ENCODE peak calls at places on chromosomes 16 and 17, in seven cellular contexts. One of them, this sample, is unnamed. For H3K4me1, the result is how much of the 10 kb centered on the place peaks cover.

GRCh38 chr16:86836503-86837125 is 258.3 kb downstream of the FOXL1 start:
- DNase-seq in mesenchymal stem cell: peak
- DNase-seq in mesendoderm: no peak
- DNase-seq in H1: no peak
- DNase-seq in neuronal stem cell: no peak
- DNase-seq in IMR-90: peak
- DNase-seq in H9: no peak
- DNase-seq in this sample: peak

GRCh38 chr17:48663134-48663924 is 37.2 kb upstream of the HOXB9 start:
- DNase-seq in mesenchymal stem cell: no peak
- DNase-seq in mesendoderm: peak
- DNase-seq in H1: no peak
- DNase-seq in neuronal stem cell: no peak
- DNase-seq in IMR-90: no peak
- DNase-seq in H9: no peak
- DNase-seq in this sample: no peak

GRCh38 chr16:12900599-12901203 is 697 bp upstream of the SHISA9 start:
- DNase-seq in mesenchymal stem cell: no peak
- DNase-seq in mesendoderm: peak
- DNase-seq in H1: no peak
- DNase-seq in neuronal stem cell: no peak
- DNase-seq in IMR-90: no peak
- DNase-seq in H9: peak
- DNase-seq in this sample: no peak

GRCh38 chr17:16928406-16929280 is 43.3 kb downstream of the TNFRSF13B start:
- DNase-seq in mesenchymal stem cell: no peak
- DNase-seq in mesendoderm: no peak
- DNase-seq in H1: no peak
- DNase-seq in neuronal stem cell: no peak
- DNase-seq in IMR-90: no peak
- DNase-seq in H9: no peak
- DNase-seq in this sample: no peak

GRCh38 chr16:89845417-89845816 is 17.1 kb downstream of the SPIRE2 start:
- DNase-seq in mesenchymal stem cell: no peak
- DNase-seq in mesendoderm: no peak
- DNase-seq in H1: no peak
- DNase-seq in neuronal stem cell: no peak
- DNase-seq in IMR-90: no peak
- DNase-seq in H9: no peak
- DNase-seq in this sample: no peak

GRCh38 chr17:44005865-44006580 is 1.6 kb downstream of the NAGS start:
- DNase-seq in mesenchymal stem cell: peak
- DNase-seq in mesendoderm: peak
- DNase-seq in H1: no peak
- DNase-seq in neuronal stem cell: no peak
- DNase-seq in IMR-90: no peak
- DNase-seq in H9: peak
- DNase-seq in this sample: no peak

GRCh38 chr17:61275395-61275794 is 124.2 kb upstream of the TBX2 start:
- DNase-seq in mesenchymal stem cell: no peak
- DNase-seq in mesendoderm: no peak
- DNase-seq in H1: no peak
- DNase-seq in neuronal stem cell: no peak
- DNase-seq in IMR-90: no peak
- DNase-seq in H9: no peak
- DNase-seq in this sample: no peak

GRCh38 chr17:2782030-2782429 is 14.2 kb upstream of the RAP1GAP2 start:
- DNase-seq in mesenchymal stem cell: no peak
- DNase-seq in mesendoderm: peak
- DNase-seq in H1: no peak
- DNase-seq in neuronal stem cell: no peak
- DNase-seq in IMR-90: peak
- DNase-seq in H9: no peak
- DNase-seq in this sample: no peak

GRCh38 chr17:2701996-2702741 is 9.4 kb downstream of the CLUH start:
- DNase-seq in mesenchymal stem cell: no peak
- DNase-seq in mesendoderm: peak
- DNase-seq in H1: no peak
- DNase-seq in neuronal stem cell: no peak
- DNase-seq in IMR-90: no peak
- DNase-seq in H9: no peak
- DNase-seq in this sample: no peak

GRCh38 chr17:77425791-77426641 is 285.2 kb downstream of the SEC14L1 start:
- DNase-seq in mesenchymal stem cell: peak
- DNase-seq in mesendoderm: peak
- DNase-seq in H1: no peak
- DNase-seq in neuronal stem cell: no peak
- DNase-seq in IMR-90: peak
- DNase-seq in H9: peak
- DNase-seq in this sample: peak

GRCh38 chr16:67086829-67087228 is 22.9 kb upstream of the PHAF1 start:
- DNase-seq in mesenchymal stem cell: peak
- DNase-seq in mesendoderm: no peak
- DNase-seq in H1: no peak
- DNase-seq in neuronal stem cell: no peak
- DNase-seq in IMR-90: peak
- DNase-seq in H9: no peak
- DNase-seq in this sample: no peak

GRCh38 chr17:1232786-1233185 is 37.5 kb upstream of the BHLHA9 start:
- DNase-seq in mesenchymal stem cell: peak
- DNase-seq in mesendoderm: no peak
- DNase-seq in H1: no peak
- DNase-seq in neuronal stem cell: no peak
- DNase-seq in IMR-90: peak
- DNase-seq in H9: no peak
- DNase-seq in this sample: peak

GRCh38 chr16:14409563-14409962 is 220.5 kb downstream of the PARN start:
- DNase-seq in mesenchymal stem cell: peak
- DNase-seq in mesendoderm: no peak
- DNase-seq in H1: no peak
- DNase-seq in neuronal stem cell: no peak
- DNase-seq in IMR-90: peak
- DNase-seq in H9: no peak
- DNase-seq in this sample: peak

GRCh38 chr17:57135748-57136342 is 50.8 kb downstream of the AKAP1 start:
- DNase-seq in mesenchymal stem cell: no peak
- DNase-seq in mesendoderm: no peak
- DNase-seq in H1: no peak
- DNase-seq in neuronal stem cell: no peak
- DNase-seq in IMR-90: no peak
- DNase-seq in H9: no peak
- DNase-seq in this sample: no peak

GRCh38 chr17:44541884-44542581 is 15.3 kb upstream of the FZD2 start:
- DNase-seq in mesenchymal stem cell: no peak
- DNase-seq in mesendoderm: peak
- DNase-seq in H1: no peak
- DNase-seq in neuronal stem cell: no peak
- DNase-seq in IMR-90: no peak
- DNase-seq in H9: peak
- DNase-seq in this sample: no peak

GRCh38 chr17:44865921-44866320 is 18.2 kb downstream of the HIGD1B start:
- DNase-seq in mesenchymal stem cell: no peak
- DNase-seq in mesendoderm: no peak
- DNase-seq in H1: no peak
- DNase-seq in neuronal stem cell: no peak
- DNase-seq in IMR-90: no peak
- DNase-seq in H9: no peak
- DNase-seq in this sample: no peak

GRCh38 chr17:63571632-63572310 is 21.5 kb downstream of the DCAF7 start:
- DNase-seq in mesenchymal stem cell: peak
- DNase-seq in mesendoderm: peak
- DNase-seq in H1: no peak
- DNase-seq in neuronal stem cell: no peak
- DNase-seq in IMR-90: peak
- DNase-seq in H9: no peak
- DNase-seq in this sample: peak

GRCh38 chr16:27453476-27453825 is 51.5 kb downstream of the IL21R start:
- DNase-seq in mesenchymal stem cell: no peak
- DNase-seq in mesendoderm: no peak
- DNase-seq in H1: no peak
- DNase-seq in neuronal stem cell: no peak
- DNase-seq in IMR-90: no peak
- DNase-seq in H9: no peak
- DNase-seq in this sample: no peak

GRCh38 chr16:27449434-27450188 is 47.6 kb downstream of the IL21R start:
- DNase-seq in mesenchymal stem cell: no peak
- DNase-seq in mesendoderm: no peak
- DNase-seq in H1: no peak
- DNase-seq in neuronal stem cell: no peak
- DNase-seq in IMR-90: no peak
- DNase-seq in H9: no peak
- DNase-seq in this sample: no peak

GRCh38 chr16:27452569-27453475 is 50.8 kb downstream of the IL21R start:
- DNase-seq in mesenchymal stem cell: no peak
- DNase-seq in mesendoderm: peak
- DNase-seq in H1: no peak
- DNase-seq in neuronal stem cell: no peak
- DNase-seq in IMR-90: no peak
- DNase-seq in H9: no peak
- DNase-seq in this sample: no peak

GRCh38 chr16:27448531-27449433 is 46.8 kb downstream of the IL21R start:
- DNase-seq in mesenchymal stem cell: no peak
- DNase-seq in mesendoderm: no peak
- DNase-seq in H1: no peak
- DNase-seq in neuronal stem cell: no peak
- DNase-seq in IMR-90: no peak
- DNase-seq in H9: no peak
- DNase-seq in this sample: no peak

GRCh38 chr16:27450836-27451341 is 48.9 kb downstream of the IL21R start:
- DNase-seq in mesenchymal stem cell: peak
- DNase-seq in mesendoderm: no peak
- DNase-seq in H1: no peak
- DNase-seq in neuronal stem cell: no peak
- DNase-seq in IMR-90: no peak
- DNase-seq in H9: no peak
- DNase-seq in this sample: no peak
- H3K4me1 ChIP-seq in mesenchymal stem cell: under half
- H3K4me1 ChIP-seq in mesendoderm: under half
- H3K4me1 ChIP-seq in H1: under half
- H3K4me1 ChIP-seq in neuronal stem cell: under half
- H3K4me1 ChIP-seq in IMR-90: under half
- H3K4me1 ChIP-seq in H9: under half
- H3K4me1 ChIP-seq in this sample: under half

DNA sequence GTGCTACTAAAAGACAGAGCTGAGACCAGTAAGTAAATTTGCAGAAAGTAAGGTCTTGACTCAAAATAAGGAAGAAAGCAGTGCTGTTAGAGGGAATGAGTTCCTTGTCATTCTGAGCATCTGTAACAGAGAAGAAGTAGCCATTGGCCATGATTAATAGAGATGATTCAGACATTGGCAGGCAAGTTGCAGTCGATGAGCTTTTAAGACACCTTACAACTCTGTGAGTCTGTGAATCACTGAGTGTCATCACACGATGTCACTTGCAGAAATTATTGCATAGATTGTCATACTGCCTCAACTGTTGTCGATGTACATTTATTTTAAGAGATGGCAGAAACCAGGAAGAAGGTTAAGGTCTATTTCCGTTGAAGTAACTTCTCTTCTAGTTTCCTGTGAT is 201.1 kb upstream of the CDH13 start:
- DNase-seq in mesenchymal stem cell: no peak
- DNase-seq in mesendoderm: no peak
- DNase-seq in H1: no peak
- DNase-seq in neuronal stem cell: no peak
- DNase-seq in IMR-90: no peak
- DNase-seq in H9: no peak
- DNase-seq in this sample: no peak
- H3K4ac ChIP-seq in mesenchymal stem cell: no peak
- H3K4ac ChIP-seq in mesendoderm: no peak
- H3K4ac ChIP-seq in H1: no peak
- H3K4ac ChIP-seq in neuronal stem cell: no peak
- H3K4ac ChIP-seq in IMR-90: no peak
- H3K4ac ChIP-seq in H9: no peak
- H3K4ac ChIP-seq in this sample: no peak

GRCh38 chr17:75406222-75406615 is 741 bp upstream of the GRB2 start:
- DNase-seq in mesenchymal stem cell: no peak
- DNase-seq in mesendoderm: no peak
- DNase-seq in H1: no peak
- DNase-seq in neuronal stem cell: no peak
- DNase-seq in IMR-90: no peak
- DNase-seq in H9: peak
- DNase-seq in this sample: no peak

GRCh38 chr17:75405365-75406221 is at the start of gene GRB2:
- DNase-seq in mesenchymal stem cell: peak
- DNase-seq in mesendoderm: peak
- DNase-seq in H1: peak
- DNase-seq in neuronal stem cell: peak
- DNase-seq in IMR-90: peak
- DNase-seq in H9: peak
- DNase-seq in this sample: peak

GRCh38 chr17:75404739-75405364 is 626 bp downstream of the GRB2 start:
- DNase-seq in mesenchymal stem cell: peak
- DNase-seq in mesendoderm: peak
- DNase-seq in H1: no peak
- DNase-seq in neuronal stem cell: no peak
- DNase-seq in IMR-90: peak
- DNase-seq in H9: peak
- DNase-seq in this sample: peak

GRCh38 chr17:75410141-75410540 is 4.7 kb upstream of the GRB2 start:
- DNase-seq in mesenchymal stem cell: no peak
- DNase-seq in mesendoderm: no peak
- DNase-seq in H1: no peak
- DNase-seq in neuronal stem cell: no peak
- DNase-seq in IMR-90: no peak
- DNase-seq in H9: peak
- DNase-seq in this sample: no peak

DNA sequence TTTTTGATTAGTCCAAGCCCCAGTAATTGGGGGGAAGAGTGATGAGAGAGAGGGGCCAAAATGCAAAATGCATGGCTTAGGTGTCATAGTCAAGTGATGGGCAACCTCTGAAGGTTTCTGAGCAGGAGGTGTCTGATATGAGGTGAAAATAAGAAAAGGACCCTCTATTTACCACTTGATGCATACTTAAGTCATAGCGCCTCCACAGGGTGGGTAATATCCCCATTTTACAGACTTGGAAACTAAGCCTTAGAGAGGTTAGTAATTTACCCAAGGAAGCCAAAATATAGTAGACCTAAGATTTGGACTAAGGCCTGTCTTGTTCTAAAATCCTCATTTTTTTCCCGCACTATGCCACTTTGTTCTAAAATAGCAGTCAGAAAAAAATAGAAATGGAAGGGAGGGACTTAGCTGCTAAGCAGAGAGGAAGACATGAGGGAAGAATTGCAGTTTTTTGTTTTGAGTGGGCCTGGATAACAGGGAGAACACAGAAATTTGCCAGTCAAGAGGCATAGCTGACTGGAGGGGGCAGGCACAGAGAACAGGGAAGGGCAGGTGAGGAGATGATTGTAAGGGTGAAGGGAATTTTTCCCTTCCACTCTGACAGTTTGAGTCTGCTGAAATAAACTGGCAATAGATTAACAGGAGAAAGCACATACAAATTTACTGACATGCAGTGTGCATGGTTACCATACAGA is 2.3 kb upstream of the GRB2 start:
- DNase-seq in mesenchymal stem cell: no peak
- DNase-seq in mesendoderm: no peak
- DNase-seq in H1: no peak
- DNase-seq in neuronal stem cell: no peak
- DNase-seq in IMR-90: no peak
- DNase-seq in H9: peak
- DNase-seq in this sample: no peak
- H3K4me1 ChIP-seq in mesenchymal stem cell: under half
- H3K4me1 ChIP-seq in mesendoderm: under half
- H3K4me1 ChIP-seq in H1: under half
- H3K4me1 ChIP-seq in neuronal stem cell: under half
- H3K4me1 ChIP-seq in IMR-90: under half
- H3K4me1 ChIP-seq in H9: under half
- H3K4me1 ChIP-seq in this sample: under half

GRCh38 chr16:3306078-3306477 is 781 bp downstream of the ZNF75A start:
- DNase-seq in mesenchymal stem cell: no peak
- DNase-seq in mesendoderm: no peak
- DNase-seq in H1: no peak
- DNase-seq in neuronal stem cell: no peak
- DNase-seq in IMR-90: no peak
- DNase-seq in H9: no peak
- DNase-seq in this sample: no peak
- H3K4ac ChIP-seq in mesenchymal stem cell: no peak
- H3K4ac ChIP-seq in mesendoderm: no peak
- H3K4ac ChIP-seq in H1: no peak
- H3K4ac ChIP-seq in neuronal stem cell: no peak
- H3K4ac ChIP-seq in IMR-90: peak
- H3K4ac ChIP-seq in H9: no peak
- H3K4ac ChIP-seq in this sample: peak